ENCODE peak calls at places on chromosomes 13 and 19, in seven cellular contexts. T is CD4-positive, alpha-beta T cell; A is WTC11; Z is Peyer's patch; P is astrocyte of the cerebellum; G is pancreas; Q is left lung. W is an unnamed sample.

GRCh38 chr13:104181526-104182231 is 1115.5 kb upstream of the SLC10A2 start:
- DNase-seq in P (no peak), A (no peak), G (no peak), T (no peak), Q (no peak), Z (no peak), W (no peak)

GRCh38 chr19:12782424-12783225 is 7.3 kb upstream of the HOOK2 start:
- DNase-seq in P (no peak), Q (peak), G (peak), A (peak), T (no peak), Z (peak), W (peak)

GRCh38 chr13:47126432-47126831 is 229.6 kb upstream of the HTR2A start:
- DNase-seq in G (no peak), Z (no peak), A (no peak), P (no peak), Q (no peak), T (no peak), W (no peak)

GRCh38 chr13:112643759-112644459 is 45.9 kb upstream of the ATP11A start:
- DNase-seq in Z (no peak), Q (peak), G (peak), P (no peak), A (no peak), T (no peak), W (no peak)

GRCh38 chr19:979318-979741 is 4.8 kb upstream of the WDR18 start:
- DNase-seq in G (no peak), T (no peak), P (no peak), Q (no peak), A (no peak), Z (no peak), W (no peak)

GRCh38 chr19:14582894-14583340 is at the start of gene CLEC17A:
- DNase-seq in P (no peak), Q (no peak), G (no peak), Z (no peak), A (no peak), T (no peak), W (no peak)

GRCh38 chr19:39362682-39363657 is 20.7 kb downstream of the SAMD4B start:
- DNase-seq in P (no peak), A (no peak), Q (no peak), Z (no peak), G (no peak), T (no peak), W (no peak)

GRCh38 chr13:67932991-67933390 is 702.9 kb upstream of the PCDH9 start:
- DNase-seq in Z (no peak), Q (no peak), T (no peak), A (no peak), P (no peak), G (no peak), W (no peak)

GRCh38 chr13:50123862-50124535 is 108.8 kb downstream of the KCNRG start:
- DNase-seq in G (peak), Z (no peak), T (peak), P (peak), Q (peak), A (peak), W (no peak)

GRCh38 chr13:39249971-39250370 is 211.7 kb downstream of the NHLRC3 start:
- DNase-seq in T (no peak), P (no peak), Z (no peak), A (no peak), Q (no peak), G (no peak), W (no peak)

GRCh38 chr19:55224038-55224665 is 4.4 kb downstream of the TMEM86B start:
- DNase-seq in T (no peak), Q (no peak), Z (peak), A (no peak), P (no peak), G (no peak), W (no peak)

GRCh38 chr19:54338521-54338920 is 441 bp downstream of the LILRA4 start:
- DNase-seq in G (no peak), Q (no peak), Z (no peak), T (no peak), P (no peak), A (no peak), W (no peak)

GRCh38 chr19:44498988-44499387 is 1.3 kb downstream of the ZNF180 start:
- DNase-seq in G (peak), A (no peak), T (no peak), P (no peak), Q (no peak), Z (no peak), W (no peak)

GRCh38 chr19:29708553-29709439 is 6.3 kb downstream of the C19orf12 start:
- DNase-seq in A (no peak), Q (peak), Z (peak), G (no peak), T (no peak), P (no peak), W (no peak)

GRCh38 chr13:48580185-48580803 is 47.4 kb upstream of the RCBTB2 start:
- DNase-seq in P (peak), A (peak), T (peak), Q (no peak), Z (no peak), G (peak), W (no peak)

GRCh38 chr13:66364346-66364745 is 865.8 kb downstream of the PCDH9 start:
- DNase-seq in Q (no peak), A (no peak), G (no peak), Z (no peak), T (no peak), P (no peak), W (no peak)

GRCh38 chr19:54168174-54168917 is 4.6 kb downstream of the TMC4 start:
- DNase-seq in A (peak), T (peak), Z (peak), Q (peak), P (peak), G (peak), W (peak)

GRCh38 chr13:28579334-28579733 is 79.6 kb upstream of the POMP start:
- DNase-seq in Q (no peak), T (no peak), A (peak), G (no peak), Z (no peak), P (no peak), W (no peak)

GRCh38 chr19:40143612-40144011 is 47.6 kb upstream of the MAP3K10 start:
- DNase-seq in Q (peak), A (no peak), Z (no peak), T (no peak), P (no peak), G (no peak), W (no peak)

GRCh38 chr13:64723735-64724134 is 2506.4 kb downstream of the PCDH9 start:
- DNase-seq in P (peak), G (no peak), Z (no peak), T (no peak), Q (no peak), A (no peak), W (no peak)

GRCh38 chr13:113647351-113648217 is 10.4 kb downstream of the ATP4B start:
- DNase-seq in T (no peak), A (peak), G (peak), P (no peak), Z (peak), Q (peak), W (no peak)

DNA sequence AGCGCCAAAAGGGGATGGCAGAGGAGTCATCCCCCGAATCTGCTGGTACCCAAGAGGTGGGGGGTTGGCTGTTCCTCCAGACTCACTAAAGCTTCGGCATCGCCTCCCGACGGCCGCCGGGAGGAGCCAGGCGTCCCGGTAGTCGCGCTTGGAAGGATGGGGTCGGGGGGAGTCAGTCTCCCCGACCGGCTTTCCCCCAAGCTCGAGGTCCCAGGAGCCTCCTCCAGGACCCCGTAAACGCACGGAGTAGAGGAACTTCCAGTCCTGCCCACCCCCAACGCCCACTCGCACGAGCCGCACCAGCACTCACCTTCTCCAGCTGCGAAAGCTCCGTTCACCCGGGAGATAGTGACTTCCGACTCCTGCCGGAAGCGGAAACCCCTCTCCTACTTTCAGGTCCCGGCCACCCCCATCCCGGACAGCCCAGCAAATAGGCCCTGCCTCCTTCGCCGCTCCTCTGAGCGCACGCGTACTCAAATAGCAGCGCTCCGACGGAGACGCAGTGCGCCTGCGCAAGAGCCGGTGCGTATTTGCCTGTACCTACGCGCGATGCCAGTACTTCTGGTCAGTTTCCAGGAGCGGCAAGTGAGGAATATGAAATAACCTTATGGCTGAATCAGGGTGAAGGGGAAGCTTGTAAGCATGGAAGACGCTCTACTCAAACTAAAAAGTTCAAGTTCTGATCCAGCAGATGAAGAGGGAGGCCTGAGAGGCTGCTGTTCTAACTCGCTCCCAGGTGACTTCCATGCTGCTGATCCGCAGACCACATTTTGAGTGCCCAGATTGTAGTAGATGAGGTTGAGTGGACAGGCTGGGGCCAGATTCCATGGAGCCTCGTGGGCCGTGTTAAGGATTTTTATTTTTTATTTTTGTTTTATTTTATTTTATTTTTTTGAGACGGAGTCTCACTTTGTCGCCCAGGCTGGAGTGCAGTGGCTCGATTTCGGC is at the start of gene ELOF1:
- DNase-seq in T (peak), Q (peak), Z (peak), G (peak), A (peak), P (peak), W (peak)
- TF ChIP-seq CTCF in T (no peak), Q (no peak), Z (peak), G (no peak), A (no peak), P (peak), W (no peak)

DNA sequence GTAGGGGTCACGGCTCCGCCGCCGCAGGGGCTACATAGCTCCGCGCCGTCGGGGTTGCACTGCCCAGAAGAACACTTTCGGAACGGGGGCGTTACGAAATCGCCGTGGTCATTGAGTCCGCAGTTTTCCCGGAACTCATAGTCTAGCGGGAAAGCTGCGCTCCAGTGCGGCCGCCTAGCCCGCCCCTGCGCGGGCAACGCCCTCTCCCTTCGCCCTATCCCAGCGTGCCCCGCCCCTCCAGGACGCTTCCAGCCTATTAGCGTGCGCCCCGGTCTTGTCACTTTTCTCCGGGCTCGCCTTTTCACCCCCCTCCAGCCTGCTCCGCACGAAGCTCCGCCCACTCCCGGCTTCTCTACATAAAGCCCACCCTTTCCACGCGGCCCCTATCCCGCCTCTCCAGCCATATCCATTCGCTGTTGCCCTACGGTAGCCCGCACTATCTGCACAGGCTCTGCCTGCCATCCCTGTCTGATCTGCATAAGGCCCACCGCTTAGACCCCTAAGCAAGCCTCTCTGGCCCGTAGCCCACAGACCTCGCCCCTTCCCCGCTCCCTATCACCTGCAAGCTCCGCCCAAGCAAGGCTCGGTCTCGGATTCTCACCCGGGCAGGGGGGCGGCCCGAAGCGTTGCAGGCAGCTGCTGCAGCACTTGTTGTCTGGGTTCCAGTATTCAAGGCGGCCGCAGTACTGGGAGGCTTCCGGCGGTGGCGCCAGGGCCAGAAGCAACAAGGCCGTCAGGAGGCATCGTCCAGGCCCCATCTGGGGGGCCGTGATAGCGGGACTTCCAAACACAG is 1.6 kb downstream of the IGFLR1 start:
- DNase-seq in P (peak), T (peak), A (peak), Q (peak), Z (peak), G (peak), W (peak)
- TF ChIP-seq CTCF in P (peak), T (no peak), A (no peak), Q (no peak), Z (no peak), G (no peak), W (no peak)

GRCh38 chr19:52748336-52748950 is 13.6 kb upstream of the ZNF611 start:
- DNase-seq in G (no peak), Z (no peak), P (no peak), A (no peak), Q (no peak), T (no peak), W (no peak)
- TF ChIP-seq CTCF in G (no peak), Z (peak), P (peak), A (peak), Q (peak), T (peak), W (peak)

GRCh38 chr19:48899781-48900476 is at the start of gene NUCB1:
- DNase-seq in T (peak), Z (peak), G (peak), A (peak), Q (peak), P (peak), W (peak)
- TF ChIP-seq CTCF in T (no peak), Z (peak), G (no peak), A (no peak), Q (peak), P (peak), W (no peak)

DNA sequence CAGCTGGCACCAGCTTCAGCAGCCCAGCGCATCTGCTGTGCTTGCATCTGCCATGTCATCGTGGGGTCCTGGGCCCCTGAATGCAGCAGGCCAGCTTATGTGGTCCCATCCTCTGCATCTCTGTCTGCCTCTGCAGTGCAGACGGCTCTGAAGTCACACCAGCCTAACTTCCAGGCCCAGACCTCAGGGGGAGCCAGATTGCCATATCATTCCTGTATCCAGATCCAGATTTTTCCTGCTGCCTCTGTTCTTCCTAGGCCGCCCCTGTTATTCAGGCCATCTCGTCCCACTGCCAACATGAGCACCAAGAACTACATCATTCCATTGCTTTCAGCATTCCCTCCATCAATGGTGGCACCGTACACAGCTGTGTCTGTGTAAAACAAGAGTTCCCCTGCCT is 571.6 kb downstream of the UQCRFS1 start:
- DNase-seq in Z (no peak), Q (no peak), A (no peak), G (no peak), T (no peak), P (no peak), W (no peak)
- TF ChIP-seq CTCF in Z (no peak), Q (no peak), A (no peak), G (no peak), T (no peak), P (no peak), W (no peak)

DNA sequence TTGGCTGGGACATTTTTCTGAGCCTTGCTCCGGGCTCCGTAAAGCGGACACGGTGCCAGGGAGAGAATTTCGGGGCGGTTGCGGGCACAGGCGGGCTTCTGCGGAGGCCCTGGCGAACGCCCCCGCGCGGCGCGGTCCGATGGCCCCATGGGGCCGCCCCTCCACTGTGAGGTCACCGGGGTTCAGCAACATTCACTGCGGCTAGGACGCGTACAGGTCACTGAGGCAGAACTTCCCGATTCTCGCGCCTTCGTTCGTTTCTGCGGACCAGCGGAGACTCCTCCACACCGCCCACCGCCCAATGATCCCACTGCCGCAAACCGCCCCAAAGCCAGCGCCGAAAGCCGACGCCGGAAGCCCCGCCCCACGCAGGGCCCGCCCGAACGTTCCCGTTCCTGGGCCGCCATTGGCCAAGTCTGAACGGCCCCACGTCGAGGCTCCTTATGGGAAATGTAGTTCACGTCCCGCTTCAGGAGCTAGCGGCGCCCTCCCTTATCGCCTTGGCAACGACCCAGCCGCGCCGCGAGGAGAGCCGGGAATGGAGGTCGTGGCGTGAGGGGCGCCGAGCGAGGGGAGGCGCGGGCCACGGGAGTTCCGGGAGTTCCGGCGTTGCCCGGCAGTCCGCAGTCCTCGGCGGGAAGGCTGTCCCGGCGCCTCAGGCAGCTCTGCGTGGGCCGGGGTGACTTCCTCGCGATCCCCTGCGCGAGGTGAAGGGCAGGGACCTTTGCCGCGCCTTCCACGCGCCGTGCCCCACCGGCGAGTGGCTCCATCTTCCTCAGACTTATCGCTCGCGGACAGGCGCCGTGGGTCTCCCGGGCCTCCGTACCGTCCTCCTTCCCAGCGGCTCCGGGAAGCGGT is at the start of gene ZNF584:
- DNase-seq in A (peak), Q (peak), T (peak), G (peak), Z (peak), P (peak), W (peak)
- TF ChIP-seq CTCF in A (no peak), Q (no peak), T (no peak), G (no peak), Z (peak), P (no peak), W (no peak)

DNA sequence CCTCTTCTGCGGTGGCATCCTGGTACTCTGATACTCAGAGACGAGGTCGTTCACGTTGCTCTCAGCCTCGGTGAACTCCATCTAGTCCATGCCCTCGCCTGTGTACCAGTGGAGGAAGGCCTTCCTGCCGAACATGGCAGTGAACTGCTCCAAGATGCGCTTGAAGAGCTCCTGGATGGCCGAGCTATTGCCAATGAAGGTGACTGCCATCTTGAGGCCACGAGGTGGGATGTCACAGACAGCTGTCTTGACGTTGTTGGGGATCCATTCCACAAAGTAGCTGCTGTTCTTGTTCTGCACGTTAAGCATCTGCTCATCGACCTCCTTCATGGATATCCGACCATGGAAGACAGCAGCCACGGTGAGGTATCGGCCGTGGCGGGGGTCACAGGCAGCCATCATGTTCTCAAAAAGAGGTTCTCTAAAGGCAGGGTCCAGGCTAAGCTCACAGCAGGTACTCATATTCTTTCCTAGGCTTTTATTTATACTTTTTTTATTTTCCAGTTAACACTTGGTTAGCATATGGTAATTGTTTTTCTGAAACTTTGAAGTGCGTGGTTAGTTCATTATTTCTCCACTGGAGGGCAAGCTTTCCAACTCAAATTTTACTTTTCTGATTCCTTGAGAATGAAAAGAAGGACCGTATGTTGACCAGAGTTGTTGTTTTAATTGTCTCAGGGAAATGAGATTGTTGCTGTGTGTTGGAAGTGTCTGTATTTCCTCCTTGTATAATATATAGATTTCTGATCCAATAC is 72.4 kb upstream of the RGCC start:
- DNase-seq in Z (no peak), A (no peak), P (no peak), Q (no peak), T (no peak), G (no peak), W (no peak)
- TF ChIP-seq CTCF in Z (no peak), A (no peak), P (peak), Q (peak), T (peak), G (no peak), W (peak)

DNA sequence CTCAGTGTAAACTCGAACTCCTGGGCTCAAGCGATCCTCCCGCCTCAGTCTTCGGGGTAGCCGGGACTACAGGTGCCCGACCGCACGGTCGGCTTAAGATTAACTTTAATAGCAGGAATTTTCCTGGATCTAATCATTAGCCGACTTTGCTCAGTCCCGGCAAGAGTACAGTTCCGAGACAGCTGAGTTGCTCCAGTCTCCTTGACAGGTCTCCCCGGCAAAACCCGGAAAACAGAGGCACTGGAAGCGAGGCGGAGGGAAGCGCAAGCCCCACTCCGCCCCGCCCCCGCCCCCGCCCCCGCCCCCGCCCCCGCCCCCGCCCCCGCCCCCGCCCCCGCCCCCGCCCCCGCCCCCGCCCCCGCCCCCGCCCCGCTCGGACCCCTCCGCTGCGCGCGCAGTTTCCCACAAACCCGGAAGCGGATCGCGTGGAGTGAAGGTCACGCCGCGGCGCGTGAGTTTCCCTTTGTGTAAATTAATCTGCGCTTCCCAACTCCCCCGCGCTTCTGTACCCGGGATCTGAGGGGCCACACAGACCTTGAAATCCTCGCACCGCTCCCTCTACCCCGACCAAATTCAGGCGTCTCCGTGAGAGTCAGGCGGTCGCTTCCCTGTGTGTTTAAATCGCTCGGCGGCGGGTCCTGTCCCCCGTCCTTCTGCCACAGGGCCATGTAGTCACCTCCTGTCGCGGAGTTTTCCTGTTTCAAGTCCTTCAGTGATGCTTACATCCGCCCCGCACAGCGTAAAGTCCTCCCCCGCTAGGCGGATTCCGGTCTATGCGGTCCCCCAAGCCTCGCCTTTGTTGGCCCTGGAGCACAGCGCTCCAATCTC is at the start of gene ZNF480:
- DNase-seq in Z (peak), T (peak), A (peak), G (peak), P (peak), Q (peak), W (peak)
- TF ChIP-seq CTCF in Z (peak), T (no peak), A (no peak), G (no peak), P (peak), Q (no peak), W (no peak)

W was measured in D721Med.